ENCODE peak calls at places on chromosome 16, in seven cellular contexts. R is cardiac fibroblast, W is HCT116, K is lower lobe of right lung, M is Peyer's patch, J is pancreas, L is tibial nerve. A is an unnamed sample.

GRCh38 chr16:88979616-88980015 is 2.6 kb upstream of the CBFA2T3 start:
- DNase-seq in M (no peak), W (no peak), J (no peak), K (no peak), L (no peak), R (no peak), A (no peak)

GRCh38 chr16:82995286-82995926 is 368.6 kb downstream of the CDH13 start:
- DNase-seq in W (no peak), M (no peak), K (no peak), J (no peak), L (no peak), R (no peak), A (no peak)

GRCh38 chr16:27951752-27952151 is 111.8 kb downstream of the GSG1L start:
- DNase-seq in R (no peak), W (no peak), M (no peak), J (no peak), K (no peak), L (no peak), A (no peak)

GRCh38 chr16:27462200-27462845 is 60.3 kb downstream of the IL21R start:
- DNase-seq in M (no peak), W (no peak), J (no peak), L (no peak), R (no peak), K (peak), A (no peak)

GRCh38 chr16:46889245-46889941 is 5.2 kb downstream of the GPT2 start:
- DNase-seq in R (no peak), K (no peak), L (no peak), W (no peak), M (no peak), J (no peak), A (no peak)

GRCh38 chr16:47732122-47732805 is 271.1 kb downstream of the PHKB start:
- DNase-seq in K (no peak), L (no peak), J (no peak), W (peak), R (peak), M (no peak), A (peak)

GRCh38 chr16:81405702-81406113 is 38.9 kb upstream of the CMIP start:
- DNase-seq in J (no peak), K (no peak), R (peak), W (peak), M (peak), L (no peak), A (peak)

GRCh38 chr16:67115649-67116048 is 5.9 kb downstream of the PHAF1 start:
- DNase-seq in L (no peak), W (peak), R (peak), J (no peak), M (no peak), K (no peak), A (no peak)

GRCh38 chr16:51146256-51146924 is 4.7 kb downstream of the SALL1 start:
- DNase-seq in K (no peak), J (no peak), R (peak), W (no peak), L (no peak), M (no peak), A (peak)

GRCh38 chr16:84497418-84497817 is 7.0 kb downstream of the MEAK7 start:
- DNase-seq in M (no peak), L (no peak), K (no peak), W (no peak), R (no peak), J (no peak), A (no peak)

GRCh38 chr16:21116148-21116693 is 34.4 kb downstream of the DNAH3 start:
- DNase-seq in K (no peak), M (no peak), R (peak), W (no peak), J (no peak), L (no peak), A (no peak)

GRCh38 chr16:49921791-49922456 is 66.0 kb upstream of the ZNF423 start:
- DNase-seq in R (peak), M (peak), K (peak), L (peak), W (peak), J (peak), A (peak)

GRCh38 chr16:48231675-48232214 is 12.4 kb upstream of the LONP2 start:
- DNase-seq in J (no peak), L (no peak), W (peak), M (no peak), K (no peak), R (peak), A (peak)

GRCh38 chr16:78684655-78685400 is 585.4 kb downstream of the WWOX start:
- DNase-seq in W (no peak), R (peak), M (no peak), L (peak), J (no peak), K (no peak), A (no peak)

GRCh38 chr16:48180868-48181480 is 25.2 kb upstream of the ABCC12 start:
- DNase-seq in J (no peak), M (peak), K (no peak), L (no peak), R (no peak), W (no peak), A (no peak)

GRCh38 chr16:2149630-2150417 is 1.4 kb downstream of the RAB26 start:
- DNase-seq in M (no peak), W (no peak), L (no peak), K (no peak), R (no peak), J (no peak), A (no peak)

GRCh38 chr16:2147378-2147777 is 1.0 kb upstream of the RAB26 start:
- DNase-seq in K (peak), M (no peak), L (no peak), J (no peak), R (no peak), W (no peak), A (no peak)

GRCh38 chr16:2148714-2149629 is 547 bp downstream of the RAB26 start:
- DNase-seq in R (no peak), L (no peak), W (no peak), J (peak), K (no peak), M (no peak), A (no peak)

GRCh38 chr16:2146739-2147138 is 1.7 kb upstream of the RAB26 start:
- DNase-seq in K (no peak), M (no peak), R (no peak), L (no peak), J (peak), W (no peak), A (no peak)

DNA sequence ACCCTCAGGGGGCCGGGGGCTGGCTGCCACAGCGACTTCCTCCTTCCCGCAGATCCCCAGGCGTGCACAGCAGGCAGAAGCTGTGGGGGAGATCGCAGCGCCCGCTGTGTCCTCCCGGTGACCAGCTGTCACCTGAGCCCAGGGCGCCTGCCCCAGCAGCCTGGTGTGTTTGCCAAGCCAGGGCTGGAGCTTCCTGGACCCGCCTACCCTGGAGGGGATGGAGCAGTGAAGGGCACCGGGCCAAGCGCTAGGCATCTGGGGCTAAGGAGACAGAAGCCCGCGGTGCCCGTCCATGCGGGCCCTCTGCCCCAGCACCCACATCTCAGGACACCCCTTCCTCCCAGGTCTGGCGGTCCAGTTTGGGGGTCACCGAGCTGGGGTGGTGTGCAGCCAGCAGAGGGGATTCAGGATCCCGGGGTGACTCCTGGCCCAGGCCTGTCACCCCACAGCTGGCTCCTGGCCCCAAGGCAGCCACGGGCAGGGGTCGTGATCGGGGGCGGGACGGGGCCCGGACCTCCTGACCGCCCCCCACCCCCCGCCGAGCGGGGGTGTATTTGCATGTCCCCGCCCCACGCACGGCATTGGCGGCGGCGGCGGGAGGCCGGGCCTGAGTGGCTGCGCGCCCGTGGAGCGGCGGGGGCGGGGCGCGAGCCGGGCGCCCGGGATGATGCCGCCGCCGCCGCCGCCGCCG is at the start of gene RAB26:
- DNase-seq in J (peak), R (peak), M (peak), K (peak), W (no peak), L (peak), A (no peak)
- TF ChIP-seq CTCF in J (no peak), R (no peak), M (no peak), K (no peak), W (no peak), L (no peak), A (no peak)

DNA sequence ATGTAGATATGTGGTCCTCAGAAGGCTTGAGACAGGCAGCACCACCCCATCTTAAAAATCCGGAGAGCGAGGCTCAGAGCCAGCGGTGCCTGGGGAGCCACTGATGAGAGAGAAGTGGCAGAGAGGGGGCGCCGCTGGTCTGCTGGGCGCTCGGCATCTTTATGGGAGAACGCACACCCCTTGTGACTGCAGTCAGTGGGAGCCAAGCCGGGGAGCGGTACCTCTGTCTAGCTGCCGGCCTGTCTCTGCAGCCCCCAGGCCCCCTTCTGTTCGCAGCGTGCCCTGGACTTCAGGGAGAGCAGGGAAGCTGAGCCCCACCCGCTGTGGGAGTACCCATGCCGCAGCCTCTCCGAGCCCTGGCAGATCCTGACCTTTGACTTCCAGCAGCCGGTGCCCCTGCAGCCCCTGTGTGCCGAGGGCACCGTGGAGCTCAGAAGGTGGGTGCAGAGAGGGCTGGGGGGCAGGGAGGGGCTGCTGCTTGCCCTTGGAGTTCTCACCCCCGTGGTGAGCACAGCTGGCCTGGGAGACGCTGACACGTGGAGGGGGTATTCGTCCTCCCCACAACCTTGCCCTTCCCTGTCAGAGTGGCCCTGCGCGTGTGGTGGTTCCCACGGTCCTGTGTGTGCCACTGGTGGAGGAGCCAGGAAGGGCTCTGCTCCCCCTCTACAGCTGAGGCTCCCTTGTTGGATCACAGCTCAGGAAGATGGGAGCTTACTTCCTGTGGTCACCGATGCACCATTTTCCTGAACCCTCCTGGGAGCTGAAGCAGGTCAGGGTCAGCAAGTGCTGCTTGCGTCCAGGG is 44.8 kb downstream of the PRMT7 start:
- DNase-seq in W (no peak), J (no peak), K (peak), M (no peak), L (no peak), R (no peak), A (no peak)
- H3K4me3 ChIP-seq in W (no peak), J (no peak), K (peak), M (no peak), L (no peak), R (no peak), A (no peak)

DNA sequence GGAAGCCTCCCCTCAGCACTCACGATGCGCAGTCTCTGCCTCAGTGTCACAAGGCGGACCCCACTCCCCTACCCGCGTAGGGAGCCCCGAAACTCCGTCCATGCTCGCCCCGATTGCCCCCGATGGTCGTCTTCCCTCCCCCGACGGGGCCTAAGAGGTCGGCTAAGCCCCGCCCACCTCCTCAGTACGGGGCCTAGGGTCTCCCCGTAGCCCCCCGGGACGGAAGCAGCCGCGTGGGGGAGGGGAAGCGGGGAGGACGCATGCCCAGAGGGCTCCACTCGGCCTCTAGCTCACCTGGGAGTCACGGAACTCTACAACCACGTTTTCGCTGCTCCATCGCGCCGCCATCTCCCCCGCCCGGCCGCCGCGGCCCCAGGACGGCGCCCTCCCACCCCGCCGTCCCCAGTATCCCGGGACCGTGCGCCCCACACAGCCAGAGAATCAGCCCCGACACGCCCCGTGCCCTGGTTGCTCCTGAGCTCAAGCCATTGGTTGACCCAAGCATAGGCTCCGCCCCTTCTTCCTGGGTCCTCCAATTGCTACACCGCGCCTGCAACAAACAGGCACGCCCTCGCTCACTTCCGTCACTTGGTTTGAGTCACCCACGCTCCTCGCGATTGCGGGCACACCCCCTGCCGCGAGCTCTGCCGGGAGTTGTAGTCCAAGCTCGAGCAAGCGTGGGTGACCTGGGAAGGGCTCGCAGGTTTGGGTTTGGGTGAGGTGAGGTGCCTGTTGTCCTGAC is at the start of gene WDR59:
- DNase-seq in M (peak), W (peak), K (peak), J (peak), L (peak), R (peak), A (peak)
- TF ChIP-seq CTCF in M (no peak), W (no peak), K (no peak), J (no peak), L (no peak), R (no peak), A (no peak)

DNA sequence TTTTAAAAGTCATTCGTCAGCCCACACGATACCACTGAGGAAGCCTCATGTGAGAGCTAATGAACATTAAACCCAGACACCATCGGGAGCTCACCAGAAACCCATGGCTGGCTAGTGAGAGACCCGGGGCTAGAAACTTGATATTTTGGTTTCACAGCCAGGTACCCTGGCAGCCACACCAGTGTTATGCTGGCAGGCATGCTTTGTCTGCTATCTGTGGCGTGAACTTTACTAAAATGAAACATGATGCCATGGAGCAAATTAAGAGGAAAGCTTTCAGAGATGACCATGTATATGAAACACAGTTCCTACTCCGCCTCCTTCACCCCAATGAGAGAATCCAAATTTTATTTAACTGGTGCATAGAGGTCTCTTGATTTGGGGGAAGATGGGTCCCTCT is 291.2 kb downstream of the IRX3 start:
- DNase-seq in W (no peak), R (no peak), J (no peak), M (no peak), L (no peak), K (no peak), A (no peak)
- H3K4me3 ChIP-seq in W (no peak), R (no peak), J (no peak), M (no peak), L (no peak), K (no peak), A (no peak)